ENCODE peak calls at places on chromosome 17, in six cellular contexts. E is NCI-H345, Q is fibroblast of lung, U is GM12865, Y is non-pigmented ciliary epithelial cell, L is amniotic stem cell. W is an unnamed sample.

GRCh38 chr17:77096570-77097214 is 44.1 kb upstream of the SEC14L1 start:
- DNase-seq in E (no peak), Q (peak), U (peak), Y (no peak), L (no peak), W (peak)

GRCh38 chr17:29758255-29758654 is 135.5 kb upstream of the CORO6 start:
- DNase-seq in E (no peak), Q (no peak), U (peak), Y (no peak), L (no peak), W (no peak)

GRCh38 chr17:80717661-80718060 is 173.0 kb downstream of the RPTOR start:
- DNase-seq in E (peak), Q (no peak), U (no peak), Y (no peak), L (no peak), W (no peak)

GRCh38 chr17:67107811-67108210 is 63.5 kb downstream of the CACNG1 start:
- DNase-seq in E (no peak), Q (no peak), U (no peak), Y (no peak), L (no peak), W (no peak)

GRCh38 chr17:75308732-75309629 is 19.7 kb upstream of the SLC25A19 start:
- DNase-seq in E (no peak), Q (no peak), U (no peak), Y (no peak), L (no peak), W (no peak)

GRCh38 chr17:50834126-50834785 is 1.1 kb upstream of the WFIKKN2 start:
- DNase-seq in E (no peak), Q (no peak), U (no peak), Y (no peak), L (no peak), W (no peak)

GRCh38 chr17:71942626-71943025 is 178.2 kb upstream of the SOX9 start:
- DNase-seq in E (no peak), Q (no peak), U (no peak), Y (no peak), L (no peak), W (no peak)

GRCh38 chr17:69592692-69593350 is 178.3 kb downstream of the MAP2K6 start:
- DNase-seq in E (no peak), Q (peak), U (no peak), Y (peak), L (peak), W (no peak)

GRCh38 chr17:82687375-82687861 is 11.1 kb downstream of the RAB40B start:
- DNase-seq in E (no peak), Q (no peak), U (no peak), Y (no peak), L (no peak), W (no peak)

GRCh38 chr17:76561332-76561731 is 21.5 kb downstream of the PRCD start:
- DNase-seq in E (no peak), Q (no peak), U (peak), Y (no peak), L (no peak), W (no peak)

GRCh38 chr17:71302721-71303549 is 817.9 kb upstream of the SOX9 start:
- DNase-seq in E (no peak), Q (no peak), U (no peak), Y (no peak), L (no peak), W (no peak)

GRCh38 chr17:69143683-69144231 is 2.1 kb upstream of the ABCA6 start:
- DNase-seq in E (no peak), Q (no peak), U (no peak), Y (no peak), L (no peak), W (no peak)

GRCh38 chr17:74608511-74608910 is 15.0 kb downstream of the CD300E start:
- DNase-seq in E (no peak), Q (no peak), U (no peak), Y (no peak), L (no peak), W (no peak)

GRCh38 chr17:82873521-82873920 is 33.7 kb upstream of the ZNF750 start:
- DNase-seq in E (no peak), Q (no peak), U (no peak), Y (no peak), L (no peak), W (no peak)

GRCh38 chr17:10156579-10157488 is 41.6 kb downstream of the GAS7 start:
- DNase-seq in E (no peak), Q (no peak), U (peak), Y (no peak), L (no peak), W (no peak)

GRCh38 chr17:64025732-64026294 is 5.4 kb upstream of the ICAM2 start:
- DNase-seq in E (peak), Q (peak), U (peak), Y (peak), L (no peak), W (no peak)

GRCh38 chr17:38815576-38816193 is 9.4 kb downstream of the CWC25 start:
- DNase-seq in E (no peak), Q (peak), U (peak), Y (peak), L (no peak), W (peak)

GRCh38 chr17:39867084-39867890 is 715 bp upstream of the ZPBP2 start:
- DNase-seq in E (no peak), Q (no peak), U (peak), Y (no peak), L (no peak), W (no peak)

GRCh38 chr17:44768505-44769142 is 9.8 kb downstream of the ADAM11 start:
- DNase-seq in E (no peak), Q (no peak), U (no peak), Y (no peak), L (no peak), W (no peak)

GRCh38 chr17:38628441-38628840 is 22.7 kb upstream of the SRCIN1 start:
- DNase-seq in E (no peak), Q (no peak), U (peak), Y (no peak), L (no peak), W (no peak)

GRCh38 chr17:64015447-64015846 is 5.0 kb downstream of the ICAM2 start:
- DNase-seq in E (no peak), Q (no peak), U (no peak), Y (no peak), L (no peak), W (no peak)

W was measured in AG09309.